ENCODE peak calls at places on chromosome 22, in seven cellular contexts. H, N, X, S, U, L and Q are unnamed samples. For H3K4me1, the result is how much of the 10 kb centered on the place peaks cover.

GRCh38 chr22:25348391-25348790 is 129.0 kb downstream of the CRYBB2 start:
- DNase-seq in S (no peak), X (no peak), U (no peak), N (no peak), L (no peak), H (no peak), Q (no peak)

GRCh38 chr22:49370841-49371301 is 456.8 kb downstream of the BRD1 start:
- DNase-seq in N (no peak), S (no peak), X (peak), U (peak), H (no peak), L (no peak), Q (no peak)

GRCh38 chr22:17767236-17768065 is 6.8 kb downstream of the BID start:
- DNase-seq in L (no peak), X (no peak), H (no peak), U (no peak), N (no peak), S (no peak), Q (no peak)

GRCh38 chr22:27771637-27772369 is 29.8 kb downstream of the MN1 start:
- DNase-seq in U (no peak), H (no peak), X (no peak), S (no peak), N (no peak), L (no peak), Q (no peak)

GRCh38 chr22:19968450-19968891 is 26.9 kb upstream of the TXNRD2 start:
- DNase-seq in H (no peak), L (no peak), U (no peak), N (no peak), S (no peak), X (no peak), Q (no peak)

GRCh38 chr22:43867839-43868652 is 5.7 kb upstream of the SULT4A1 start:
- DNase-seq in U (peak), H (peak), X (peak), L (peak), N (peak), S (peak), Q (peak)

GRCh38 chr22:18950141-18950540 is 14.0 kb upstream of the PRODH start:
- DNase-seq in X (no peak), H (no peak), U (no peak), S (no peak), N (no peak), L (no peak), Q (no peak)

GRCh38 chr22:47609653-47610052 is 847.2 kb downstream of the TBC1D22A start:
- DNase-seq in X (no peak), L (no peak), S (no peak), N (no peak), U (no peak), H (no peak), Q (no peak)

GRCh38 chr22:47437636-47438035 is 675.2 kb downstream of the TBC1D22A start:
- DNase-seq in H (no peak), S (no peak), U (no peak), X (no peak), L (no peak), N (no peak), Q (no peak)

DNA sequence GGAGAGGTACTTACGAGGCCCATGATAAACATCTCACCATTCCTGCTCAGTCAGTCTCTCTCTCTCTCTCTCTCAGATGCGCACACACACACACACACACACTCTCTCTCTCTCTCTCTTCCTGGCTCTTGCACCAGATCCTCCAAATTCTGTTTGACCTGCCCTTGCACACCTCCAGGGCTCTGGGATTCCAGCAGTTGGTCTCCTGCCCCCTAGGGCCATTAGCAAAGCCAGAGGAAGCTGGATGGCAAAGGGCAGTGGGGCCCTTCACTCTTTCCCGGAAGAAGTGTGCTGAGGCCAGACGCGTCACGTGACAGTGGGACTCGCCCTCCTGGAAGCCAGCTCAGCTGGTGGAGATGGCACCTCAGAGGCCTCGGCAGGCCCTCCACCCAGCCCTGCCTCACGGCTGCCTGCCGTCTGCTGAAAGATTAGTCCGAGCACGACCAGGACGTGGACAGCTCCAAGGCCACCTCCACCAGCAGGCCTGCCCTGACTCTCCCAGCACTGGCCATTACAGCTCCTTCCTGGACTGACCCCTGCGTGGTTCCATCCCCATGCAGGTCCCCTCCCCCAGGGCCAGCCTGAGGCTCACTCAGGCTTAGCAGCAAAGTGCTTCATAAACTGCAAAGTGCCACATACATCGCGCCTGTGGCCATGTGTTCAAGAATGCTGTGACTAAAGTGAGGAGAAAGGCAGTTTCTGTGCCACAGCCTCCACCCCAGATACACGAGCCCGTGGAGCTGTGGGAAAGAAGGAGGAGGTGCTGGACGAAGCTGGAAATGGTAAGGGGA is 3.7 kb downstream of the PDGFB start:
- DNase-seq in U (no peak), H (peak), X (peak), S (no peak), L (peak), N (peak), Q (no peak)
- H3K18ac ChIP-seq in U (no peak), H (peak), X (peak), S (no peak), L (peak), N (no peak), Q (peak)

GRCh38 chr22:31227186-31227585 is 15.1 kb downstream of the LIMK2 start:
- DNase-seq in L (no peak), X (no peak), S (no peak), N (no peak), U (no peak), H (no peak), Q (no peak)
- H3K4me1 ChIP-seq in L (under half), X (under half), S (under half), N (under half), U (under half), H (under half), Q (under half)

DNA sequence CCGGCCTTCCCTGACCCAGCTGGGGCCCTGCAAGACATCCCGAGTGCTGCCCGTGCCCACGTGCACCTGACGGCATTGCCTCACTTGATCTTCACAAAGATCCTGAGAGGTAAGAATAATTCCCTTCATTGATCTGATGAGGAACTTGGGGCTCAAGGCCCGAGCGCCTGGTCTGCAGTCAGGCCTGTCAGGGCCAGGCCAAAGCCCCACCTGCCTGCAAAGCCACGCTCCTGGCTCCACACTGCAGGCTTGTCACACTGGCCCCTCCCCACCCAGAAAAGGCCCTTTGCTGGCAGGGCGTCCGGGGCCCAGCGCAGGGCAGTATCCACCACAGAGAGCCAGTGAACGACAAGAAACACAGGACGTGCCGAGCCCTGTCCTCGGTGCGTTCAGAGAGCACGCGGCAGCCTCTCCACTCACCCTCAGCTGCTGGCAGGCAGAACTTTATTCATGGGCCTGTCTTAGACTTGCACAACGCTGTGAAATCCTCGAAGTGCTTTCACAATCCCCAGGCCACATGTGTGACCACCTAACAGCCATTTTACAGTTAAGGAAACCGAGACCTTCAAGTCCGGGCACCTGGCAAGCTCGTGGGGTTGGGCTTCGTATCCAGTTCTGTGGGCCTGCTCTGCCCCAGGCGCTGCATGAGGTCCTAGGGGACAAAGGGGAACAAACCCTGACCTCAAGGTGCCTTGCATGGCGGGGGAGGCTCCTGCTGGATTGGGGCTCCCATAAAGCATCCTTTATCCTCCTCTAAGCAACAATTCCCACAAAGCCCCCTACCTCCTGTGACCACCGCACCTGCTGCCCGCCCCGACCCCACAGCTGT is 14.7 kb downstream of the KIAA0930 start:
- DNase-seq in H (peak), U (peak), N (no peak), L (peak), X (no peak), S (peak), Q (no peak)
- H3K18ac ChIP-seq in H (peak), U (peak), N (no peak), L (no peak), X (peak), S (no peak), Q (peak)

DNA sequence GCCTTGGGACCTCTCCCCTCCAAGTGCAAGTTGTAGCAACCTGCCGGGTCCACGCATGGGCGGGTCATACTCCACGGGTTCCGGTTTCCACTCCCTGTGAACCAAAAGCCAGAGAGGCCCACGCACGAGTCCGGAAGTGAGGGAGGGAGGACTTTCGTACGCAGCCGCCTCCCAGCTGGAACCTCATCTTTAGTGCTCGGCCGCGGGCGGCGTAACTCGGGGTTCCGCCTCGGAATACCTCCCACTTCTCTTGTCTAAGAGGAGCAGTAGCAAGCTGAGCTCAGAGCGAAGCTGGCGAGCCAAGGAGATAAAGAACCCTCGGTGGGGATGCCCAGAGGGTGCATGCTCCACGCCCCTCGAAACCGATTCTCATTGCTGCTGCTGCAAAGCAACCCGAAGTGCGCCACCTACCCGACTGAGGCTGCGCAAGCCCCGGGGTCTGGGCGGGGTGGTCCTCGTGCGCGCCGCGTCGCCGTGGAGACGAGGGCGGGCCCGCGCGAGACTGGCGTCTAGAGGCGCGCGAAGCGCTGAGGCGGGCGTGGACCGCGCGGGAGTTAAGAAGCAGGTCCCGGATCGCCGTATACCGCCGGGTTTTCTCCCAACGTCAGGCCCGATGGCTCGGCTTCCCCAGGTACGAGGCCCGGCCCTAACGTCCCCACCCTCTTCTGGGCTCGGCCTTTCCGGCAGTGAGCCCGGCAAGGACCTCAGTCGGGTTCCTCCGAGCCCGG is at the start of gene SFI1:
- DNase-seq in H (peak), U (peak), S (peak), N (peak), X (peak), L (peak), Q (peak)
- H3K4me1 ChIP-seq in H (under half), U (under half), S (under half), N (under half), X (under half), L (under half), Q (under half)

DNA sequence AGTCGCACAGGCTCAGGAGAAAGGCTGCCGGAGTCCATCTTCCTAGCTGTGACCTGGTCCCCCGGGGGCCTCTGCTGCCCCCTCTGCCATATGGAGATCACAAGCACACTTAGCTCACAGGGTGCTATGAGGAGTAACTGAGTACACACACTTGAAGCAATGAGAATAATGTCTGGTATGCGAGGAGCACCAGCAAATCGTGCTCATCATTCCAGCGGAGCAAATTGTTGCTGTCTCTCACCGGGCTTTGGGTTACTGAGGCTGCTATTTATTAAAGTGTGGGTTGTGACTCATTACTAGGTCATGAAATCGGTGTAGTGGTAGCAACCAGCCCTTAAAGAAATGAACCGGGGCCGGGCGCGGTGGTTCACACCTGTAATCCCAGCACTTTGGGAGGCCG is 48.1 kb upstream of the EIF3D start:
- DNase-seq in S (peak), L (peak), X (no peak), H (peak), U (no peak), N (no peak), Q (no peak)
- H3K18ac ChIP-seq in S (peak), L (no peak), X (no peak), H (no peak), U (no peak), N (no peak), Q (peak)